ENCODE peak calls at places on chromosomes 4 and X, in nine cellular contexts. H is effector memory CD4-positive, alpha-beta T cell; P is PC-3; G is ovary; N is thyroid gland; L is heart right ventricle; V is right atrium auricular region; C is HepG2; U is HCT116. S is an unnamed sample. For H3K4me1 and H3K36me3, the result is how much of the 10 kb centered on the place peaks cover.

GRCh38 chr4:25970241-25970675 is 56.2 kb downstream of the SMIM20 start:
- DNase-seq in G (no peak), N (no peak), L (peak), H (no peak), P (no peak), C (no peak), U (no peak), V (no peak), S (no peak)

GRCh38 chr4:37445023-37445422 is 200.5 kb downstream of the NWD2 start:
- DNase-seq in C (no peak), L (no peak), U (no peak), H (no peak), G (no peak), P (no peak), V (no peak), N (no peak), S (no peak)

GRCh38 chr4:80492761-80493160 is 157.2 kb downstream of the CFAP299 start:
- DNase-seq in V (no peak), G (no peak), C (no peak), U (no peak), H (peak), N (no peak), P (peak), L (no peak), S (peak)

GRCh38 chr4:84855774-84856173 is 110.7 kb downstream of the WDFY3 start:
- DNase-seq in N (no peak), G (no peak), V (no peak), C (peak), U (no peak), P (no peak), H (no peak), L (no peak), S (no peak)

GRCh38 chr4:38131371-38132139 is 171.4 kb downstream of the PTTG2 start:
- DNase-seq in G (no peak), V (no peak), H (peak), L (no peak), P (no peak), C (no peak), N (no peak), U (no peak), S (no peak)

GRCh38 chr4:1058997-1059665 is 47.7 kb downstream of the FGFRL1 start:
- DNase-seq in H (no peak), N (no peak), P (no peak), C (no peak), V (no peak), L (no peak), G (no peak), U (no peak), S (no peak)

GRCh38 chr4:157048248-157048647 is 27.7 kb upstream of the GLRB start:
- DNase-seq in P (no peak), V (peak), U (no peak), N (no peak), L (no peak), G (no peak), C (no peak), H (no peak), S (no peak)

GRCh38 chr4:57190651-57191481 is 80.7 kb upstream of the IGFBP7 start:
- DNase-seq in N (peak), P (peak), V (no peak), G (no peak), C (peak), H (no peak), U (peak), L (no peak), S (peak)

GRCh38 chr4:4658051-4658450 is 116.2 kb upstream of the STX18 start:
- DNase-seq in N (no peak), L (no peak), H (no peak), P (peak), C (no peak), V (no peak), U (peak), G (no peak), S (no peak)

GRCh38 chr4:81472249-81473085 is 760 bp upstream of the RASGEF1B start:
- DNase-seq in U (no peak), N (peak), C (peak), L (no peak), H (no peak), V (no peak), G (peak), P (no peak), S (peak)

GRCh38 chrX:106780664-106781377 is 21.7 kb upstream of the TBC1D8B start:
- DNase-seq in P (no peak), L (no peak), G (no peak), H (no peak), N (no peak), C (peak), U (no peak), V (no peak), S (peak)

GRCh38 chr4:26105815-26106699 is 192.0 kb downstream of the SMIM20 start:
- DNase-seq in P (peak), V (no peak), C (no peak), N (no peak), L (no peak), G (no peak), U (peak), H (no peak), S (no peak)

GRCh38 chr4:158094413-158095110 is 78.3 kb downstream of the GASK1B start:
- DNase-seq in G (no peak), N (no peak), C (peak), H (no peak), U (peak), P (peak), L (no peak), V (no peak), S (peak)

GRCh38 chr4:129111919-129112318 is 16.0 kb downstream of the C4orf33 start:
- DNase-seq in H (no peak), G (no peak), V (no peak), L (no peak), C (no peak), U (no peak), P (no peak), N (no peak), S (no peak)

GRCh38 chrX:283115-283845 is 2.1 kb downstream of the PLCXD1 start:
- DNase-seq in C (no peak), H (peak), U (peak), L (peak), G (peak), P (peak), N (peak), V (peak), S (peak)

GRCh38 chr4:150581611-150582010 is 340 bp upstream of the MAB21L2 start:
- DNase-seq in V (no peak), L (no peak), H (no peak), N (peak), G (no peak), P (no peak), U (no peak), C (no peak), S (no peak)

GRCh38 chrX:47513697-47514085 is 30.7 kb upstream of the ZNF41 start:
- DNase-seq in L (no peak), V (no peak), G (no peak), P (no peak), C (no peak), H (no peak), U (no peak), N (no peak), S (no peak)
- H3K4me3 ChIP-seq in L (peak), V (peak), G (peak), P (peak), C (no peak), H (peak), U (no peak), N (no peak), S (no peak)

DNA sequence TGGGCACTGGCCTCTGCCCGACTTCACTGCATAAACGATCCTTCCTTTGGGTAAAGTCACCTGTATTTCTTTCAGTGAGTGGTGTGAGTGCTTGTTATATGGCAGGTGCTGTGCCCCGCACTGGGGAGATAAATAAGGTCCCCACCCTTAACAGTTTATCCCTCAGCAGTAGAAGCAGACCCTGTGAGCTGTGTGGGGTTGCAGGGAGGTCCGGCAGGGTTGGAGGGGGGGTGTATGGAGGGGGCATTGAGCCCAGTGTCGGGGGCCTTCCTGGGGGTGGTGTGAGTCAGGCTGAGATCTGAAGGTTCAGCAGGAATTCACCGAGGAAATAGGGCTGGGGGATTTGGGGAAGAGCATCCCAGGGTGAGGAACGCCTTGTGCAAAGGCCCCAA is 40.5 kb downstream of the PSAPL1 start:
- DNase-seq in L (no peak), H (no peak), G (no peak), N (no peak), P (no peak), U (no peak), C (no peak), V (peak), S (no peak)
- H3K4me1 ChIP-seq in L (under half), H (under half), G (under half), N (under half), P (under half), U (under half), C (under half), V (under half), S (under half)

DNA sequence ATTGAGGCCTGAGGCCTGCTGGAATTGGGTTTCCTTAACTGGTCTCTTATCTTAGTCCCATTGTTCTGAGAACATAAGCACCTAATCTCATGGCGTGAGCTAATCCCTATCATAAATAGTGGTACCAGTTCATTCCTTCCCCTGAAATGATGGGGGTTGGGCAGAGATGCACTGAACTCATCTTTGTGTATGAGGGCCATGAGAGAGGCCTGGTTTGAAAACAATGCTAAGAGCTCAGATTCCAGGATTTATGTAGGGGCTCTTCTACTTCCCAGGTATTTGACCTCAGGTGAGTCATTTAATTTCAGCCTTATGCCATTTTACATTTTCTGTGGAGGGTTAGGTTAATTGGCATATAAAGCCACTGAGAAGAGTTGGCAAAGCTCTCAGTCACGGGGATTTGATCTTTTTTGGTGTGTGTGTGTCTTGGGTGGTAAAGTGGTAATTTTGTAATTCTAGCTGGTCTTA is 4.4 kb downstream of the RBM3 start:
- DNase-seq in G (no peak), C (no peak), V (no peak), N (no peak), H (no peak), L (no peak), P (no peak), U (no peak), S (no peak)
- H3K36me3 ChIP-seq in G (under half), C (under half), V (under half), N (under half), H (under half), L (under half), P (under half), U (under half), S (under half)

GRCh38 chrX:74232859-74233258 is 71.1 kb upstream of the ZCCHC13 start:
- DNase-seq in N (no peak), L (no peak), U (no peak), P (peak), H (no peak), C (peak), V (no peak), G (no peak), S (no peak)
- H3K4me3 ChIP-seq in N (no peak), L (no peak), U (no peak), P (no peak), H (no peak), C (no peak), V (no peak), G (no peak), S (no peak)

GRCh38 chrX:14359316-14359715 is 170.0 kb upstream of the GLRA2 start:
- DNase-seq in H (no peak), P (peak), G (no peak), C (no peak), U (no peak), L (no peak), V (no peak), N (no peak), S (no peak)
- H3K4me1 ChIP-seq in H (under half), P (under half), G (under half), C (under half), U (under half), L (under half), V (under half), N (under half), S (under half)

DNA sequence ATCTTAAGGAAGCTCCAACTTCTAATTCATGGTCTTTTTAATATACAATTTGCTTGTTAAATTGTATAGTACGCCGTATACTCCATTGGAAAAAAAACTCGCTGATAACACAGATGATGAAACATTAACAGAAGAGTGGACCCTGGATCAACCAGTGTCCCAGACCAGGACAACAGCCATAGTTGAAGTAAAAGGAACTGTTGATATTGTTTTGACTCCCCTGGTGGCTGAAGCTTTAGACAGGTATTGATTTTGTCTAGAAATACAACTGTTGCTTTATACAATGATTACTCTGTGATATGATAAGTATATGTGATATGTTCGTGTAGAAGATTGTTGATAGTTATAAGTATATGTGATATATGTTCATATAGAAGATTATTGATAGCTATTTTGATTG is 91.7 kb downstream of the BLTP1 start:
- DNase-seq in H (no peak), G (no peak), P (no peak), V (no peak), L (no peak), U (no peak), N (no peak), C (peak), S (no peak)
- H3K36me3 ChIP-seq in H (under half), G (under half), P (under half), V (under half), L (half or more), U (under half), N (under half), C (under half), S (under half)

GRCh38 chrX:11429543-11430085 is 136.4 kb downstream of the AMELX start:
- DNase-seq in P (no peak), C (no peak), V (no peak), L (no peak), U (no peak), G (no peak), H (no peak), N (no peak), S (no peak)

GRCh38 chrX:11427082-11428033 is 134.1 kb downstream of the AMELX start:
- DNase-seq in N (peak), G (peak), U (no peak), P (peak), L (peak), C (no peak), H (no peak), V (no peak), S (no peak)

GRCh38 chrX:11424903-11425674 is 131.9 kb downstream of the AMELX start:
- DNase-seq in H (no peak), N (no peak), V (no peak), L (no peak), C (no peak), U (no peak), G (no peak), P (peak), S (no peak)

GRCh38 chrX:11423949-11424348 is 130.7 kb downstream of the AMELX start:
- DNase-seq in U (no peak), N (no peak), G (no peak), V (no peak), C (no peak), P (no peak), H (no peak), L (no peak), S (no peak)

DNA sequence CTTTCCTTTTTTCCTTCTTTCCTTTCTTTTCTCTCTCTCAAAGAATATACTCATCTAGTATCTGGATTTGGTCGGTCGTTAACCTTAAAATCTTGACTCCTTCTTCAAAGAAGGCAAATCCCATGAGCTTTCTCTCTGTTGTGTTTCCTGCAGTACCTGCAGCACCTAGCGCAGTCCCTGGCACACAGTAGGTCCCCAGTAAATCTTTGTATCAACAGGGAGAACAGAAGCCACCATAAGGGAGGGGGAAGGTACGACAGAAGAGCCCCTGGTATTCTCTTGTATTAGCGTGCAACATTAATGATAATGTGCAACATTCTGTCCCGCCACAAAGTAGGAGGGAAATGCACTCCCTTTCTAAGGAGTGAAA is 133.5 kb downstream of the AMELX start:
- DNase-seq in G (no peak), L (no peak), N (no peak), C (no peak), H (no peak), P (no peak), V (no peak), U (no peak), S (no peak)
- H3K4me3 ChIP-seq in G (peak), L (peak), N (no peak), C (no peak), H (no peak), P (peak), V (peak), U (no peak), S (no peak)

GRCh38 chrX:110087485-110088356 is 84.8 kb downstream of the TMEM164 start:
- DNase-seq in C (no peak), N (no peak), L (no peak), H (no peak), V (no peak), P (peak), U (peak), G (no peak), S (no peak)

GRCh38 chrX:110086916-110087484 is 84.1 kb downstream of the TMEM164 start:
- DNase-seq in H (no peak), V (no peak), U (peak), G (no peak), C (peak), L (no peak), P (peak), N (no peak), S (no peak)

GRCh38 chrX:110086162-110086915 is 83.4 kb downstream of the TMEM164 start:
- DNase-seq in U (no peak), V (no peak), G (no peak), L (no peak), P (peak), C (peak), N (no peak), H (no peak), S (no peak)

DNA sequence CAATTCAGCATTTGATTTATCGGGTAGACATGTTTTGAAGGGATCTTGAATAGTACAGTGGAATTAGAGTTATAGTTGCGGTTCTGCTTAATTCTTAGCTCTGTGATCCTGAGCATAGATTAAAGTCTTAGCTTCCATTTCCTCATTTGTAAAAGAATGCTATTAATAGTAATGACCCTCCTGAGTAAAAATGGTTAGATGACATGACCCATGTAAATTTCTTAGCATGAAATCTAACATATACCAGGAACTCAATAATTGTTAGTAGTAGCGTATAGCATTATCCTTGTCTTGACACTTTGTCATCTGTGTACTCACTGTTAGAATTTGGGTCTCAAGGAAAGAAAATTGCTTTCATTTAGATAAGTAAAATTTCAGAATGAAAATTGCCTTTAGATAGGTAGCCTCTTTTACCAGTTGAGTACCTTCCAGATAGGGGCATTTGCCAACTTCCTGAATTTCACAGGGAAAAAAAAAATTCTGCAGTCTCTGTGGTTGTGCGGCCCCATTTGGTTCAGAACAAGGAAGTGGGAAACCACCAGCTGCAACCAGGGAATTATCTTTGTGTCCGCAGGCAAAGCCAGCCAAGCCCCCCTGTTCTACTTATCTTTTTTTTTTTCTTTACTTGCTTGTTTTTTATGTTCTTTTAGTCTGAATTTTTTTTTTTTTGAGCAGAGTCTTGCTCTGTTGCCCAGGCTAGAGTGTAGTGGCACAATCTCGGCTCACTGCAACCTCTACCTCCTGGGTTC is 86.9 kb downstream of the TMEM164 start:
- DNase-seq in G (no peak), C (no peak), U (no peak), H (no peak), L (no peak), V (no peak), N (no peak), P (no peak), S (no peak)
- H3K4me1 ChIP-seq in G (under half), C (under half), U (under half), H (under half), L (under half), V (under half), N (under half), P (under half), S (under half)

GRCh38 chr4:40887690-40888089 is 137.9 kb downstream of the NSUN7 start:
- DNase-seq in C (no peak), L (no peak), N (no peak), H (no peak), P (no peak), G (no peak), U (no peak), V (no peak), S (no peak)

GRCh38 chr4:40886931-40887330 is 137.2 kb downstream of the NSUN7 start:
- DNase-seq in U (no peak), P (no peak), C (no peak), L (no peak), G (no peak), H (no peak), V (no peak), N (no peak), S (no peak)

GRCh38 chr4:40888916-40889315 is 139.2 kb downstream of the NSUN7 start:
- DNase-seq in P (no peak), U (no peak), C (no peak), V (no peak), H (no peak), N (no peak), L (no peak), G (no peak), S (no peak)

GRCh38 chr4:40890764-40891163 is 141.0 kb downstream of the NSUN7 start:
- DNase-seq in U (no peak), G (no peak), N (no peak), L (no peak), V (no peak), P (no peak), H (no peak), C (no peak), S (no peak)

GRCh38 chr4:40890199-40890598 is 140.4 kb downstream of the NSUN7 start:
- DNase-seq in G (no peak), N (no peak), H (no peak), U (no peak), C (no peak), V (no peak), L (no peak), P (no peak), S (no peak)
- H3K36me3 ChIP-seq in G (under half), N (under half), H (under half), U (under half), C (under half), V (under half), L (half or more), P (under half), S (under half)